ENCODE peak calls at places on chromosomes 4 and X, in nine cellular contexts. M is CD8-positive, alpha-beta T cell; K is Panc1; N is dorsolateral prefrontal cortex; B is stomach; D is A549; X is OCI-LY7; S is tibial artery; Q is kidney. W is an unnamed sample.

GRCh38 chr4:97395980-97396562 is 747.2 kb downstream of the STPG2 start:
- DNase-seq in K (no peak), M (no peak), Q (no peak), S (no peak), N (no peak), D (no peak), X (no peak), B (no peak), W (no peak)

GRCh38 chr4:33302298-33302697 is 2582.1 kb downstream of the PCDH7 start:
- DNase-seq in B (no peak), X (no peak), S (no peak), N (no peak), M (no peak), D (no peak), K (no peak), Q (no peak), W (peak; percentile 20)

GRCh38 chr4:146029939-146030710 is 91.5 kb upstream of the ZNF827 start:
- DNase-seq in K (no peak), D (no peak), B (peak; percentile 35), N (no peak), M (no peak), S (no peak), X (peak; percentile 75), Q (no peak), W (peak; percentile 29)

GRCh38 chr4:156475322-156475721 is 496.3 kb downstream of the PDGFC start:
- DNase-seq in B (no peak), K (peak; percentile 41), M (no peak), Q (no peak), S (no peak), N (no peak), X (no peak), D (no peak), W (no peak)

GRCh38 chr4:149223659-149224058 is 592.0 kb downstream of the IQCM start:
- DNase-seq in Q (no peak), K (no peak), S (no peak), B (no peak), D (no peak), N (no peak), M (no peak), X (no peak), W (peak; percentile 1)

GRCh38 chr4:185865901-185866328 is 53.9 kb upstream of the SORBS2 start:
- DNase-seq in B (peak; percentile 60), Q (no peak), S (no peak), M (no peak), K (no peak), D (no peak), N (no peak), X (no peak), W (peak; percentile 47)

GRCh38 chr4:41285202-41285876 is 28.6 kb downstream of the UCHL1 start:
- DNase-seq in K (no peak), M (no peak), X (no peak), D (no peak), S (no peak), N (no peak), B (no peak), Q (no peak), W (no peak)

GRCh38 chr4:84971319-84971932 is 4.9 kb upstream of the WDFY3 start:
- DNase-seq in Q (no peak), B (no peak), X (peak; percentile 23), M (no peak), D (peak; percentile 16), S (no peak), K (no peak), N (no peak), W (peak; percentile 60)

GRCh38 chrX:139889760-139890159 is 43.1 kb downstream of the ATP11C start:
- DNase-seq in D (no peak), Q (no peak), K (no peak), M (no peak), B (no peak), N (no peak), S (no peak), X (no peak), W (peak; percentile 30)

GRCh38 chr4:2226261-2226660 is 15.7 kb downstream of the HAUS3 start:
- DNase-seq in D (no peak), Q (no peak), K (no peak), B (no peak), S (no peak), N (no peak), X (no peak), M (no peak), W (no peak)

GRCh38 chrX:12901486-12901885 is 4.9 kb upstream of the TLR8 start:
- DNase-seq in M (peak; percentile 61), D (peak; percentile 69), S (no peak), B (peak; percentile 73), X (peak; percentile 70), K (no peak), Q (peak; percentile 78), N (peak; percentile 60), W (peak; percentile 63)

GRCh38 chrX:85052207-85052606 is 48.5 kb downstream of the APOOL start:
- DNase-seq in X (no peak), B (no peak), N (no peak), Q (no peak), M (no peak), S (no peak), K (no peak), D (no peak), W (peak; percentile 22)

GRCh38 chr4:138049350-138049749 is 192.8 kb downstream of the SLC7A11 start:
- DNase-seq in X (no peak), N (no peak), D (no peak), M (no peak), K (no peak), B (no peak), Q (no peak), S (no peak), W (no peak)

GRCh38 chr4:42327323-42327722 is 70.0 kb upstream of the SHISA3 start:
- DNase-seq in S (no peak), K (no peak), X (no peak), D (no peak), N (no peak), Q (no peak), B (no peak), M (no peak), W (peak; percentile 46)

GRCh38 chr4:152095701-152096070 is 334.9 kb upstream of the GATB start:
- DNase-seq in B (no peak), X (no peak), Q (no peak), K (no peak), N (no peak), D (no peak), M (no peak), S (no peak), W (no peak)

GRCh38 chr4:56742080-56742871 is 61.2 kb upstream of the HOPX start:
- DNase-seq in K (no peak), S (no peak), Q (no peak), B (no peak), N (no peak), X (no peak), D (no peak), M (no peak), W (peak; percentile 34)

GRCh38 chr4:142817442-142817841 is 28.7 kb downstream of the INPP4B start:
- DNase-seq in M (no peak), B (no peak), S (peak; percentile 79), K (no peak), Q (no peak), X (no peak), D (no peak), N (no peak), W (no peak)

GRCh38 chrX:150696836-150697235 is 3.6 kb downstream of the MTMR1 start:
- DNase-seq in S (no peak), K (no peak), D (no peak), X (peak; percentile 68), B (no peak), N (no peak), Q (no peak), M (no peak), W (no peak)

GRCh38 chr4:62548765-62549164 is 1348.6 kb downstream of the ADGRL3 start:
- DNase-seq in S (no peak), M (no peak), Q (no peak), K (no peak), X (no peak), B (no peak), D (no peak), N (no peak), W (no peak)

GRCh38 chr4:21307709-21308108 is 607.5 kb downstream of the PACRGL start:
- DNase-seq in Q (no peak), B (no peak), N (no peak), M (no peak), D (no peak), K (no peak), X (no peak), S (no peak), W (no peak)

GRCh38 chr4:124974163-124974562 is 261.6 kb upstream of the ANKRD50 start:
- DNase-seq in B (no peak), N (no peak), X (no peak), S (no peak), Q (no peak), M (no peak), D (no peak), K (no peak), W (no peak)
- H3K27ac ChIP-seq in B (no peak overlapping the region), N (no peak overlapping the region), X (no peak overlapping the region), S (no peak overlapping the region), Q (no peak overlapping the region), M (no peak overlapping the region), D (no peak overlapping the region), K (no peak overlapping the region), W (no peak overlapping the region)

GRCh38 chr4:80196259-80197131 is 808 bp upstream of the PRDM8 start:
- DNase-seq in D (no peak), K (no peak), S (no peak), Q (no peak), M (no peak), B (no peak), X (no peak), N (peak; percentile 44), W (peak; percentile 49)
- H3K4me3 ChIP-seq in D (no peak overlapping the region), K (no peak overlapping the region), S (peak overlapping the region; percentile 47), Q (no peak overlapping the region), M (peak overlapping the region; percentile 26), B (peak overlapping the region; percentile 33), X (no peak overlapping the region), N (peak overlapping the region; percentile 71), W (peak overlapping the region; percentile 22)

DNA sequence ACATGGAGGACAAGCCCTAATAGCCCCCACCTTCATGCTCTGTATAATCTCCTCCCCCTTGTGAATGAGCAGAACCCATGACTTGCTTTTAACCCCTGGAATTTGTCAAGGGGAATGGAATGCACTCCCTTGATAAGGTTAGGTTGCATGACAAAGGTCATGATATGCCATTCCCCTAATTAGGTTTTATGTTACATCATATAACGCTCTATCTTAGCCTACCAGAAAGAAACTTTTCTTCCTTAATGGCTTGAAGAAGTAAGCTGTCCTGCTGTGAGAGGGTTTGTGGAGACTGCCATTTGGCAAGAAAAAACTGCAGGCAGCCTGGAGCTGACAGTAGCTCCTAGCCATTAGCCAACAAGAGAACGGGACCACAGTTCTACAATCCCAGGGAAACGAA is 399.8 kb upstream of the MAD2L1 start:
- DNase-seq in S (no peak), B (no peak), Q (no peak), D (no peak), K (no peak), N (no peak), X (no peak), M (no peak), W (no peak)
- H3K27ac ChIP-seq in S (no peak overlapping the region), B (no peak overlapping the region), Q (no peak overlapping the region), D (no peak overlapping the region), K (no peak overlapping the region), N (no peak overlapping the region), X (no peak overlapping the region), M (no peak overlapping the region), W (peak overlapping the region; percentile 73)

GRCh38 chrX:49308604-49309269 is 5.3 kb downstream of the GAGE10 start:
- DNase-seq in X (no peak), S (no peak), D (no peak), M (peak; percentile 22), N (no peak), Q (no peak), K (no peak), B (no peak), W (no peak)

GRCh38 chrX:49310371-49310770 is 6.9 kb downstream of the GAGE10 start:
- DNase-seq in Q (no peak), S (no peak), D (no peak), B (no peak), N (no peak), X (no peak), M (no peak), K (no peak), W (no peak)

GRCh38 chrX:49309401-49309981 is 6.0 kb downstream of the GAGE10 start:
- DNase-seq in Q (no peak), S (no peak), M (peak; percentile 35), N (no peak), B (no peak), K (no peak), D (no peak), X (no peak), W (peak; percentile 44)
- H3K4me3 ChIP-seq in Q (peak overlapping the region; percentile 48), S (peak overlapping the region; percentile 52), M (peak overlapping the region; percentile 54), N (peak overlapping the region; percentile 52), B (peak overlapping the region; percentile 34), K (peak overlapping the region; percentile 43), D (no peak overlapping the region), X (no peak overlapping the region), W (no peak overlapping the region)